ENCODE peak calls at places on chromosomes 7 and 10, in nine cellular contexts. One of them, this sample, is unnamed.

GRCh38 chr7:46784746-46785145 is 797.2 kb downstream of the TNS3 start:
- DNase-seq in EH: peak
- DNase-seq in cardiac fibroblast: peak
- DNase-seq in effector CD4-positive, alpha-beta T cell: no peak
- DNase-seq in ovary: no peak
- DNase-seq in stomach: no peak
- DNase-seq in GM23338: no peak
- DNase-seq in chondrocyte: no peak
- DNase-seq in NCI-H1694 treated with DMSO at 0.1 percent for 48 hours: no peak
- DNase-seq in this sample: no peak

GRCh38 chr7:127256326-127256725 is 3.6 kb upstream of the GRM8 start:
- DNase-seq in NCI-H1694 treated with DMSO at 0.1 percent for 48 hours: peak
- DNase-seq in cardiac fibroblast: no peak
- DNase-seq in GM23338: no peak
- DNase-seq in stomach: no peak
- DNase-seq in ovary: no peak
- DNase-seq in effector CD4-positive, alpha-beta T cell: no peak
- DNase-seq in chondrocyte: no peak
- DNase-seq in EH: no peak
- DNase-seq in this sample: no peak

GRCh38 chr10:43594944-43595589 is 11.2 kb upstream of the ZNF485 start:
- DNase-seq in stomach: peak
- DNase-seq in NCI-H1694 treated with DMSO at 0.1 percent for 48 hours: no peak
- DNase-seq in chondrocyte: no peak
- DNase-seq in effector CD4-positive, alpha-beta T cell: no peak
- DNase-seq in EH: peak
- DNase-seq in ovary: no peak
- DNase-seq in cardiac fibroblast: peak
- DNase-seq in GM23338: no peak
- DNase-seq in this sample: no peak

GRCh38 chr10:75658036-75658435 is 226.6 kb downstream of the LRMDA start:
- DNase-seq in effector CD4-positive, alpha-beta T cell: no peak
- DNase-seq in cardiac fibroblast: no peak
- DNase-seq in NCI-H1694 treated with DMSO at 0.1 percent for 48 hours: no peak
- DNase-seq in chondrocyte: no peak
- DNase-seq in EH: no peak
- DNase-seq in stomach: no peak
- DNase-seq in GM23338: no peak
- DNase-seq in ovary: no peak
- DNase-seq in this sample: no peak

GRCh38 chr7:17781491-17782215 is 158.6 kb downstream of the SNX13 start:
- DNase-seq in ovary: no peak
- DNase-seq in cardiac fibroblast: peak
- DNase-seq in effector CD4-positive, alpha-beta T cell: no peak
- DNase-seq in EH: peak
- DNase-seq in chondrocyte: no peak
- DNase-seq in stomach: no peak
- DNase-seq in GM23338: no peak
- DNase-seq in NCI-H1694 treated with DMSO at 0.1 percent for 48 hours: peak
- DNase-seq in this sample: no peak

GRCh38 chr7:29881724-29882123 is 75.4 kb downstream of the WIPF3 start:
- DNase-seq in GM23338: peak
- DNase-seq in cardiac fibroblast: no peak
- DNase-seq in chondrocyte: no peak
- DNase-seq in EH: no peak
- DNase-seq in ovary: no peak
- DNase-seq in NCI-H1694 treated with DMSO at 0.1 percent for 48 hours: no peak
- DNase-seq in stomach: no peak
- DNase-seq in effector CD4-positive, alpha-beta T cell: no peak
- DNase-seq in this sample: no peak

GRCh38 chr7:95718556-95719410 is 53.6 kb upstream of the DYNC1I1 start:
- DNase-seq in chondrocyte: no peak
- DNase-seq in NCI-H1694 treated with DMSO at 0.1 percent for 48 hours: peak
- DNase-seq in effector CD4-positive, alpha-beta T cell: no peak
- DNase-seq in ovary: no peak
- DNase-seq in EH: peak
- DNase-seq in cardiac fibroblast: peak
- DNase-seq in GM23338: peak
- DNase-seq in stomach: no peak
- DNase-seq in this sample: no peak

GRCh38 chr7:53744361-53744760 is 708.9 kb downstream of the POM121L12 start:
- DNase-seq in EH: no peak
- DNase-seq in chondrocyte: no peak
- DNase-seq in effector CD4-positive, alpha-beta T cell: no peak
- DNase-seq in stomach: no peak
- DNase-seq in cardiac fibroblast: no peak
- DNase-seq in NCI-H1694 treated with DMSO at 0.1 percent for 48 hours: no peak
- DNase-seq in GM23338: peak
- DNase-seq in ovary: no peak
- DNase-seq in this sample: no peak

GRCh38 chr7:104054362-104054761 is 64.9 kb upstream of the RELN start:
- DNase-seq in effector CD4-positive, alpha-beta T cell: no peak
- DNase-seq in cardiac fibroblast: no peak
- DNase-seq in chondrocyte: no peak
- DNase-seq in stomach: no peak
- DNase-seq in ovary: no peak
- DNase-seq in GM23338: no peak
- DNase-seq in NCI-H1694 treated with DMSO at 0.1 percent for 48 hours: no peak
- DNase-seq in EH: no peak
- DNase-seq in this sample: no peak

GRCh38 chr10:114404171-114405010 is at the start of gene AFAP1L2:
- DNase-seq in GM23338: peak
- DNase-seq in stomach: peak
- DNase-seq in effector CD4-positive, alpha-beta T cell: no peak
- DNase-seq in EH: no peak
- DNase-seq in chondrocyte: no peak
- DNase-seq in cardiac fibroblast: no peak
- DNase-seq in NCI-H1694 treated with DMSO at 0.1 percent for 48 hours: no peak
- DNase-seq in ovary: peak
- DNase-seq in this sample: no peak

GRCh38 chr10:11881028-11881476 is 57.9 kb downstream of the PROSER2 start:
- DNase-seq in NCI-H1694 treated with DMSO at 0.1 percent for 48 hours: no peak
- DNase-seq in effector CD4-positive, alpha-beta T cell: no peak
- DNase-seq in chondrocyte: peak
- DNase-seq in ovary: no peak
- DNase-seq in EH: no peak
- DNase-seq in cardiac fibroblast: no peak
- DNase-seq in stomach: no peak
- DNase-seq in GM23338: no peak
- DNase-seq in this sample: no peak

GRCh38 chr10:106111241-106111640 is 1053.3 kb downstream of the SORCS1 start:
- DNase-seq in cardiac fibroblast: peak
- DNase-seq in stomach: no peak
- DNase-seq in GM23338: no peak
- DNase-seq in ovary: no peak
- DNase-seq in NCI-H1694 treated with DMSO at 0.1 percent for 48 hours: no peak
- DNase-seq in chondrocyte: no peak
- DNase-seq in EH: peak
- DNase-seq in effector CD4-positive, alpha-beta T cell: no peak
- DNase-seq in this sample: no peak

GRCh38 chr10:59586407-59586891 is 123.2 kb downstream of the SLC16A9 start:
- DNase-seq in chondrocyte: no peak
- DNase-seq in ovary: no peak
- DNase-seq in effector CD4-positive, alpha-beta T cell: no peak
- DNase-seq in GM23338: no peak
- DNase-seq in stomach: no peak
- DNase-seq in NCI-H1694 treated with DMSO at 0.1 percent for 48 hours: no peak
- DNase-seq in EH: no peak
- DNase-seq in cardiac fibroblast: no peak
- DNase-seq in this sample: no peak

GRCh38 chr10:35746004-35746403 is 103.9 kb upstream of the FZD8 start:
- DNase-seq in EH: no peak
- DNase-seq in cardiac fibroblast: no peak
- DNase-seq in GM23338: no peak
- DNase-seq in effector CD4-positive, alpha-beta T cell: no peak
- DNase-seq in stomach: no peak
- DNase-seq in ovary: no peak
- DNase-seq in NCI-H1694 treated with DMSO at 0.1 percent for 48 hours: no peak
- DNase-seq in chondrocyte: no peak
- DNase-seq in this sample: no peak

GRCh38 chr7:66167773-66168367 is 37.3 kb upstream of the TPST1 start:
- DNase-seq in NCI-H1694 treated with DMSO at 0.1 percent for 48 hours: peak
- DNase-seq in GM23338: no peak
- DNase-seq in cardiac fibroblast: peak
- DNase-seq in EH: peak
- DNase-seq in chondrocyte: no peak
- DNase-seq in ovary: no peak
- DNase-seq in stomach: no peak
- DNase-seq in effector CD4-positive, alpha-beta T cell: no peak
- DNase-seq in this sample: no peak

GRCh38 chr7:104267701-104268368 is 60.0 kb upstream of the ORC5 start:
- DNase-seq in cardiac fibroblast: peak
- DNase-seq in effector CD4-positive, alpha-beta T cell: no peak
- DNase-seq in chondrocyte: no peak
- DNase-seq in NCI-H1694 treated with DMSO at 0.1 percent for 48 hours: peak
- DNase-seq in GM23338: peak
- DNase-seq in EH: peak
- DNase-seq in stomach: no peak
- DNase-seq in ovary: no peak
- DNase-seq in this sample: no peak

GRCh38 chr10:103192451-103193106 is 493 bp downstream of the NT5C2 start:
- DNase-seq in stomach: peak
- DNase-seq in ovary: peak
- DNase-seq in cardiac fibroblast: peak
- DNase-seq in EH: peak
- DNase-seq in effector CD4-positive, alpha-beta T cell: peak
- DNase-seq in NCI-H1694 treated with DMSO at 0.1 percent for 48 hours: peak
- DNase-seq in GM23338: peak
- DNase-seq in chondrocyte: peak
- DNase-seq in this sample: peak

GRCh38 chr7:149827089-149827981 is 10.8 kb upstream of the ZNF862 start:
- DNase-seq in stomach: no peak
- DNase-seq in chondrocyte: peak
- DNase-seq in NCI-H1694 treated with DMSO at 0.1 percent for 48 hours: no peak
- DNase-seq in effector CD4-positive, alpha-beta T cell: no peak
- DNase-seq in ovary: no peak
- DNase-seq in cardiac fibroblast: no peak
- DNase-seq in GM23338: no peak
- DNase-seq in EH: no peak
- DNase-seq in this sample: peak

GRCh38 chr10:68826764-68827591 is at the start of gene STOX1:
- DNase-seq in GM23338: peak
- DNase-seq in cardiac fibroblast: peak
- DNase-seq in stomach: peak
- DNase-seq in chondrocyte: no peak
- DNase-seq in NCI-H1694 treated with DMSO at 0.1 percent for 48 hours: peak
- DNase-seq in ovary: peak
- DNase-seq in effector CD4-positive, alpha-beta T cell: peak
- DNase-seq in EH: peak
- DNase-seq in this sample: peak

GRCh38 chr7:134421998-134422397 is 36.9 kb downstream of the AKR1B1 start:
- DNase-seq in stomach: no peak
- DNase-seq in effector CD4-positive, alpha-beta T cell: no peak
- DNase-seq in chondrocyte: no peak
- DNase-seq in cardiac fibroblast: no peak
- DNase-seq in NCI-H1694 treated with DMSO at 0.1 percent for 48 hours: no peak
- DNase-seq in EH: peak
- DNase-seq in ovary: no peak
- DNase-seq in GM23338: no peak
- DNase-seq in this sample: no peak

GRCh38 chr7:128311003-128311402 is 32.7 kb downstream of the RBM28 start:
- DNase-seq in chondrocyte: no peak
- DNase-seq in NCI-H1694 treated with DMSO at 0.1 percent for 48 hours: no peak
- DNase-seq in effector CD4-positive, alpha-beta T cell: no peak
- DNase-seq in cardiac fibroblast: peak
- DNase-seq in ovary: no peak
- DNase-seq in GM23338: no peak
- DNase-seq in EH: no peak
- DNase-seq in stomach: no peak
- DNase-seq in this sample: no peak

GRCh38 chr10:63431962-63432797 is 33.6 kb downstream of the JMJD1C start:
- DNase-seq in effector CD4-positive, alpha-beta T cell: no peak
- DNase-seq in cardiac fibroblast: peak
- DNase-seq in NCI-H1694 treated with DMSO at 0.1 percent for 48 hours: no peak
- DNase-seq in GM23338: no peak
- DNase-seq in EH: peak
- DNase-seq in ovary: no peak
- DNase-seq in stomach: no peak
- DNase-seq in chondrocyte: no peak
- DNase-seq in this sample: no peak

GRCh38 chr7:25179325-25179724 is 49.0 kb downstream of the NPVF start:
- DNase-seq in GM23338: no peak
- DNase-seq in stomach: no peak
- DNase-seq in cardiac fibroblast: no peak
- DNase-seq in EH: no peak
- DNase-seq in effector CD4-positive, alpha-beta T cell: no peak
- DNase-seq in NCI-H1694 treated with DMSO at 0.1 percent for 48 hours: no peak
- DNase-seq in ovary: no peak
- DNase-seq in chondrocyte: no peak
- DNase-seq in this sample: no peak

GRCh38 chr10:79381804-79382221 is 34.5 kb downstream of the PPIF start:
- DNase-seq in cardiac fibroblast: peak
- DNase-seq in chondrocyte: peak
- DNase-seq in stomach: peak
- DNase-seq in NCI-H1694 treated with DMSO at 0.1 percent for 48 hours: no peak
- DNase-seq in ovary: peak
- DNase-seq in effector CD4-positive, alpha-beta T cell: no peak
- DNase-seq in EH: peak
- DNase-seq in GM23338: no peak
- DNase-seq in this sample: peak

GRCh38 chr10:117545141-117546019 is 2.8 kb downstream of the EMX2 start:
- DNase-seq in NCI-H1694 treated with DMSO at 0.1 percent for 48 hours: no peak
- DNase-seq in GM23338: peak
- DNase-seq in stomach: no peak
- DNase-seq in effector CD4-positive, alpha-beta T cell: no peak
- DNase-seq in chondrocyte: no peak
- DNase-seq in EH: no peak
- DNase-seq in cardiac fibroblast: no peak
- DNase-seq in ovary: peak
- DNase-seq in this sample: no peak

GRCh38 chr7:36792421-36792820 is 68.1 kb upstream of the AOAH start:
- DNase-seq in NCI-H1694 treated with DMSO at 0.1 percent for 48 hours: no peak
- DNase-seq in effector CD4-positive, alpha-beta T cell: no peak
- DNase-seq in EH: no peak
- DNase-seq in cardiac fibroblast: no peak
- DNase-seq in stomach: no peak
- DNase-seq in GM23338: no peak
- DNase-seq in chondrocyte: no peak
- DNase-seq in ovary: no peak
- DNase-seq in this sample: no peak

GRCh38 chr7:12765431-12766100 is 78.1 kb downstream of the ARL4A start:
- DNase-seq in chondrocyte: no peak
- DNase-seq in cardiac fibroblast: peak
- DNase-seq in EH: peak
- DNase-seq in ovary: no peak
- DNase-seq in GM23338: no peak
- DNase-seq in NCI-H1694 treated with DMSO at 0.1 percent for 48 hours: no peak
- DNase-seq in effector CD4-positive, alpha-beta T cell: no peak
- DNase-seq in stomach: no peak
- DNase-seq in this sample: no peak

GRCh38 chr10:21760332-21760731 is 226.3 kb downstream of the MLLT10 start:
- DNase-seq in chondrocyte: no peak
- DNase-seq in EH: no peak
- DNase-seq in NCI-H1694 treated with DMSO at 0.1 percent for 48 hours: no peak
- DNase-seq in ovary: no peak
- DNase-seq in effector CD4-positive, alpha-beta T cell: no peak
- DNase-seq in stomach: no peak
- DNase-seq in cardiac fibroblast: no peak
- DNase-seq in GM23338: no peak
- DNase-seq in this sample: no peak

GRCh38 chr10:122140477-122140902 is 130.6 kb upstream of the BTBD16 start:
- DNase-seq in NCI-H1694 treated with DMSO at 0.1 percent for 48 hours: no peak
- DNase-seq in GM23338: no peak
- DNase-seq in effector CD4-positive, alpha-beta T cell: no peak
- DNase-seq in ovary: no peak
- DNase-seq in stomach: no peak
- DNase-seq in EH: peak
- DNase-seq in chondrocyte: no peak
- DNase-seq in cardiac fibroblast: peak
- DNase-seq in this sample: no peak

GRCh38 chr7:23712368-23713284 is 2.6 kb downstream of the STK31 start:
- DNase-seq in stomach: no peak
- DNase-seq in NCI-H1694 treated with DMSO at 0.1 percent for 48 hours: peak
- DNase-seq in GM23338: peak
- DNase-seq in cardiac fibroblast: peak
- DNase-seq in chondrocyte: no peak
- DNase-seq in ovary: no peak
- DNase-seq in effector CD4-positive, alpha-beta T cell: no peak
- DNase-seq in EH: peak
- DNase-seq in this sample: no peak

GRCh38 chr10:29472268-29473086 is 162.3 kb downstream of the SVIL start:
- DNase-seq in ovary: no peak
- DNase-seq in cardiac fibroblast: no peak
- DNase-seq in GM23338: no peak
- DNase-seq in NCI-H1694 treated with DMSO at 0.1 percent for 48 hours: no peak
- DNase-seq in effector CD4-positive, alpha-beta T cell: no peak
- DNase-seq in stomach: no peak
- DNase-seq in chondrocyte: no peak
- DNase-seq in EH: no peak
- DNase-seq in this sample: no peak